ENCODE peak calls at places on chromosome 5, in nine cellular contexts. J is BJ, S is pancreas, U is fibroblast of lung, M is stomach, D is fibroblast of mammary gland, W is prostate gland, K is bronchial epithelial cell, V is upper lobe of right lung. L is an unnamed sample.

GRCh38 chr5:157384971-157385709 is 74.9 kb upstream of the NIPAL4 start:
- DNase-seq in D (peak), S (no peak), K (peak), U (peak), J (peak), M (no peak), V (no peak), W (peak), L (peak)

GRCh38 chr5:172644711-172645110 is 3.6 kb downstream of the NEURL1B start:
- DNase-seq in S (no peak), J (no peak), K (no peak), D (no peak), U (no peak), V (no peak), W (no peak), M (no peak), L (no peak)

GRCh38 chr5:128213340-128213739 is 129.8 kb downstream of the SLC12A2 start:
- DNase-seq in V (no peak), U (peak), M (peak), K (peak), D (peak), W (peak), J (no peak), S (no peak), L (peak)

GRCh38 chr5:103519550-103519949 is 43.0 kb downstream of the NUDT12 start:
- DNase-seq in M (no peak), W (no peak), K (no peak), U (no peak), J (no peak), S (no peak), D (peak), V (no peak), L (no peak)

GRCh38 chr5:128038641-128039040 is 44.9 kb upstream of the SLC12A2 start:
- DNase-seq in V (no peak), D (peak), S (no peak), M (no peak), U (peak), J (no peak), K (peak), W (no peak), L (peak)

GRCh38 chr5:143629871-143630658 is 181.9 kb upstream of the HMHB1 start:
- DNase-seq in U (peak), K (peak), V (no peak), J (no peak), M (no peak), W (no peak), S (no peak), D (peak), L (peak)

GRCh38 chr5:179273441-179274145 is 71.7 kb downstream of the ADAMTS2 start:
- DNase-seq in D (no peak), J (no peak), M (no peak), U (no peak), S (no peak), K (no peak), W (no peak), V (peak), L (no peak)

GRCh38 chr5:116454417-116454927 is 120.2 kb downstream of the SEMA6A start:
- DNase-seq in S (no peak), U (peak), W (no peak), J (peak), M (no peak), V (no peak), K (no peak), D (peak), L (peak)

GRCh38 chr5:58582411-58583393 is at the start of gene RAB3C:
- DNase-seq in K (peak), U (peak), D (peak), J (peak), W (peak), S (peak), V (peak), M (peak), L (peak)

GRCh38 chr5:105506692-105507277 is 1944.2 kb upstream of the NUDT12 start:
- DNase-seq in M (no peak), K (peak), W (no peak), U (no peak), D (no peak), S (no peak), J (no peak), V (no peak), L (peak)

GRCh38 chr5:91651704-91652103 is 268.6 kb upstream of the ARRDC3 start:
- DNase-seq in D (peak), J (no peak), K (no peak), U (no peak), V (no peak), S (peak), W (no peak), M (no peak), L (no peak)

GRCh38 chr5:141960449-141961323 is 2.7 kb upstream of the PCDH12 start:
- DNase-seq in U (peak), J (no peak), K (peak), M (peak), S (peak), D (peak), W (peak), V (peak), L (peak)

GRCh38 chr5:57317341-57317740 is 143.5 kb downstream of the GPBP1 start:
- DNase-seq in D (no peak), V (no peak), J (no peak), S (no peak), W (no peak), K (no peak), M (no peak), U (peak), L (no peak)

GRCh38 chr5:159319822-159320221 is 10.5 kb downstream of the IL12B start:
- DNase-seq in K (no peak), V (no peak), M (no peak), D (no peak), W (no peak), U (no peak), J (no peak), S (no peak), L (no peak)

GRCh38 chr5:72179816-72180440 is 72.7 kb downstream of the MAP1B start:
- DNase-seq in V (no peak), S (no peak), W (peak), U (peak), M (no peak), D (peak), J (no peak), K (peak), L (no peak)

DNA sequence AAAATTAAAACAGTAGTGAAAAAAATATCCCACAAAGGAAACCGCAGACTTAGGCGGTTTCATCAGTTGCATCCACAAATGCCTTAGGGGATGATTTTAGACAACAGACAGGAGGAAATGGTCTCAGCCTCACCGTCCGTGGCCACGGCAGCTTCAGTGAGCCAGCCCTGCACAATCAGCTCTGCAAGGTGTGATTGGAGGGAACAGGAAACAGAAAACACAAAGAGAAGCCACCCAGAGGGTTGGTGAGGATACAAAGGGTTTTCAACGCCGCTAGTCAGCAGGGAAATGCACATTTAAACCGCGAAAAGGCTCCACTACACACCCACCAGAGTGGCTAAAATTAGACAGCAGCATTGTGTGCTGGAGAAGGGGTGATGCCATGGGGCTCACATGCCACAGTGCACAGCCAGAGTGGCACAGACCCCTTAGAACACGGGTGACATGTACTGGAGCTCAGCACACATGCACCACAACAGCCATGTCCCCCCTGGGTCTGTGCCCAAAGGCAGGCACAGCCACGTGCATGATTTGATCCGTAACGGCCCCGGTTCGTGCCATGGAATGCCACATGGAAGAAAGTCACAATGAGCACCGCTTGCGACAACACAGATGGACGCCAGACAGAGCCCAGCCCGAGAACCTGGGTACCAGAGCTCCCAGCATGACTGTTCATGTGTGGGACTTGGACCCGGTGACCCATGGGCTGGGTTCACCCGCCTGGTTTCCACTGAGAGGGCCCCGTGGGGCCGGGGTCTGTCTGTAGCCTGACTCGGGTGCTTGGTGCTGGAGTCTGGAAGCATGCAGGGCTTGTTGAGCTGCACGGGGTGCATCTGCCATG is 18.3 kb upstream of the TERT start:
- DNase-seq in M (peak), D (no peak), W (no peak), S (no peak), U (no peak), J (no peak), K (no peak), V (peak), L (no peak)
- H3K4me3 ChIP-seq in M (no peak), D (no peak), W (no peak), S (no peak), U (no peak), J (no peak), K (no peak), V (no peak), L (no peak)

DNA sequence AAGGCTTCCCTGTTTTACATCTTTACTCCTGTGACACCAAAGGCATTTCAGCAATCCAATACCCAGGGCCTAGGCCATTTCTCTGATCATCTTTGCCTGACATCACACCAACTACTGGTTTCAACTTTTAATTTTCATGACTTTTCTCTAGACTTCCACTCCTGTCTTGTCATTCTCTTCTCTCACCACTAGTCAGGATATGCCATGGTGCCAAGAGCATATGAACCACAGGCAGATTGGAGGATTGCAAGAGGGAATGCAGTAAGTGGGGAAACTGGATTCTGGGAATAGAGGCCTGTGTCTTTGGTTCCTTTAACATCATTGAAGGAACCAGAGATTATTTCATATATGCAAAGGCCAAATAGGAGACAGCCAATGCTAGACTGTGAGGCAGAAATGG is 69.3 kb downstream of the ANKRD31 start:
- DNase-seq in D (peak), S (no peak), J (no peak), K (no peak), M (no peak), U (no peak), W (no peak), V (no peak), L (no peak)
- TF ChIP-seq CTCF in D (peak), S (no peak), J (peak), K (peak), M (peak), U (peak), W (no peak), V (no peak), L (peak)

GRCh38 chr5:54519083-54519541 is 1.6 kb downstream of the SNX18 start:
- DNase-seq in V (no peak), W (peak), U (no peak), D (no peak), J (no peak), S (peak), M (no peak), K (no peak), L (no peak)
- H3K4me3 ChIP-seq in V (peak), W (peak), U (peak), D (peak), J (peak), S (peak), M (peak), K (peak), L (peak)

GRCh38 chr5:123371575-123372179 is 51.5 kb downstream of the CEP120 start:
- DNase-seq in S (peak), K (peak), J (no peak), D (peak), U (no peak), M (peak), V (peak), W (no peak), L (no peak)

GRCh38 chr5:123369371-123369968 is 53.7 kb downstream of the CEP120 start:
- DNase-seq in V (no peak), M (no peak), D (no peak), W (no peak), S (no peak), U (no peak), K (no peak), J (no peak), L (no peak)

GRCh38 chr5:123364443-123364842 is 58.8 kb downstream of the CEP120 start:
- DNase-seq in V (no peak), S (no peak), J (no peak), W (no peak), K (no peak), U (no peak), M (no peak), D (no peak), L (no peak)

GRCh38 chr5:123365163-123365562 is 58.0 kb downstream of the CEP120 start:
- DNase-seq in J (no peak), D (peak), W (no peak), M (no peak), V (no peak), U (peak), K (no peak), S (no peak), L (no peak)

DNA sequence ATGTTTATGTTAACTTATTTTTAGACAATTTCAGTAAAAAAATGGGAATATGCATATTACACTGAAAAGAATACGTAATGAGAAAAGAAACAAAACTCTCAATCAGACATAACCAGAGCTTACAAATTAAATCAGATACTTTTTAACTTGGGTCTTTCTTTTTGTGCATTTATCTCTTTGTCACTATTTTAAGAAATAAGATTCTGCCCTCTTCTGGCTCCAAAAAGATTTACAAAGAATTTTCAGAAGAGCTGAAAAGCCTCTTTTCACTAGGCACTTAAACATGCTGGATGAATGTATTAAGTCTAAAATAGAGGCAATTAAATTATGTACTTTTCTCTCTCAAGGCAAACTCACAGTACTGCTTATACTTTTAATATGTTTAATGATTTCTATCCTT is 55.5 kb downstream of the CEP120 start:
- DNase-seq in W (no peak), U (peak), V (no peak), D (peak), M (no peak), J (no peak), S (no peak), K (peak), L (peak)
- TF ChIP-seq CTCF in W (peak), U (peak), V (peak), D (peak), M (no peak), J (peak), S (no peak), K (no peak), L (peak)